ENCODE peak calls at places on chromosome 16, in five cellular contexts. One of them, this sample, is unnamed.

GRCh38 chr16:12449795-12450194 is 353.9 kb downstream of the CPPED1 start:
- DNase-seq in CD4-positive, CD25-positive, alpha-beta regulatory T cell: no peak
- DNase-seq in sigmoid colon: peak; percentile 12
- DNase-seq in heart left ventricle: no peak
- DNase-seq in colonic mucosa: no peak
- DNase-seq in this sample: no peak

GRCh38 chr16:67210069-67210937 is 11.4 kb downstream of the ELMO3 start:
- DNase-seq in CD4-positive, CD25-positive, alpha-beta regulatory T cell: no peak
- DNase-seq in sigmoid colon: no peak
- DNase-seq in heart left ventricle: no peak
- DNase-seq in colonic mucosa: no peak
- DNase-seq in this sample: no peak

GRCh38 chr16:89765292-89765810 is 44.0 kb downstream of the ZNF276 start:
- DNase-seq in CD4-positive, CD25-positive, alpha-beta regulatory T cell: peak; percentile 13
- DNase-seq in sigmoid colon: no peak
- DNase-seq in heart left ventricle: no peak
- DNase-seq in colonic mucosa: no peak
- DNase-seq in this sample: no peak

GRCh38 chr16:1877804-1878203 is 5.8 kb upstream of the MEIOB start:
- DNase-seq in CD4-positive, CD25-positive, alpha-beta regulatory T cell: no peak
- DNase-seq in sigmoid colon: peak; percentile 29
- DNase-seq in heart left ventricle: no peak
- DNase-seq in colonic mucosa: peak; percentile 57
- DNase-seq in this sample: no peak

GRCh38 chr16:20901441-20902112 is 1.0 kb downstream of the LYRM1 start:
- DNase-seq in CD4-positive, CD25-positive, alpha-beta regulatory T cell: no peak
- DNase-seq in sigmoid colon: peak; percentile 84
- DNase-seq in heart left ventricle: peak; percentile 69
- DNase-seq in colonic mucosa: peak; percentile 65
- DNase-seq in this sample: peak; percentile 50

GRCh38 chr16:54286330-54287017 is at the start of gene IRX3:
- DNase-seq in CD4-positive, CD25-positive, alpha-beta regulatory T cell: no peak
- DNase-seq in sigmoid colon: no peak
- DNase-seq in heart left ventricle: peak; percentile 94
- DNase-seq in colonic mucosa: no peak
- DNase-seq in this sample: peak; percentile 44

GRCh38 chr16:59950431-59950830 is 1216.3 kb upstream of the GOT2 start:
- DNase-seq in CD4-positive, CD25-positive, alpha-beta regulatory T cell: no peak
- DNase-seq in sigmoid colon: no peak
- DNase-seq in heart left ventricle: no peak
- DNase-seq in colonic mucosa: no peak
- DNase-seq in this sample: no peak

GRCh38 chr16:71498031-71498430 is 8.9 kb upstream of the ZNF19 start:
- DNase-seq in CD4-positive, CD25-positive, alpha-beta regulatory T cell: no peak
- DNase-seq in sigmoid colon: no peak
- DNase-seq in heart left ventricle: no peak
- DNase-seq in colonic mucosa: no peak
- DNase-seq in this sample: no peak

GRCh38 chr16:74607310-74607966 is 524 bp upstream of the GLG1 start:
- DNase-seq in CD4-positive, CD25-positive, alpha-beta regulatory T cell: no peak
- DNase-seq in sigmoid colon: no peak
- DNase-seq in heart left ventricle: no peak
- DNase-seq in colonic mucosa: no peak
- DNase-seq in this sample: no peak

GRCh38 chr16:20944861-20945390 is 44.4 kb downstream of the LYRM1 start:
- DNase-seq in CD4-positive, CD25-positive, alpha-beta regulatory T cell: peak; percentile 72
- DNase-seq in sigmoid colon: no peak
- DNase-seq in heart left ventricle: no peak
- DNase-seq in colonic mucosa: no peak
- DNase-seq in this sample: no peak

GRCh38 chr16:27568077-27568476 is 18.1 kb downstream of the KATNIP start:
- DNase-seq in CD4-positive, CD25-positive, alpha-beta regulatory T cell: no peak
- DNase-seq in sigmoid colon: no peak
- DNase-seq in heart left ventricle: no peak
- DNase-seq in colonic mucosa: no peak
- DNase-seq in this sample: no peak

GRCh38 chr16:26012376-26012775 is 320.6 kb downstream of the HS3ST4 start:
- DNase-seq in CD4-positive, CD25-positive, alpha-beta regulatory T cell: no peak
- DNase-seq in sigmoid colon: no peak
- DNase-seq in heart left ventricle: no peak
- DNase-seq in colonic mucosa: no peak
- DNase-seq in this sample: no peak

GRCh38 chr16:12239953-12240485 is 263.5 kb downstream of the SNX29 start:
- DNase-seq in CD4-positive, CD25-positive, alpha-beta regulatory T cell: no peak
- DNase-seq in sigmoid colon: no peak
- DNase-seq in heart left ventricle: no peak
- DNase-seq in colonic mucosa: no peak
- DNase-seq in this sample: no peak

GRCh38 chr16:77288222-77288621 is 89.0 kb downstream of the SYCE1L start:
- DNase-seq in CD4-positive, CD25-positive, alpha-beta regulatory T cell: no peak
- DNase-seq in sigmoid colon: no peak
- DNase-seq in heart left ventricle: no peak
- DNase-seq in colonic mucosa: no peak
- DNase-seq in this sample: no peak

GRCh38 chr16:86227801-86228200 is 282.5 kb upstream of the FOXF1 start:
- DNase-seq in CD4-positive, CD25-positive, alpha-beta regulatory T cell: no peak
- DNase-seq in sigmoid colon: no peak
- DNase-seq in heart left ventricle: no peak
- DNase-seq in colonic mucosa: no peak
- DNase-seq in this sample: no peak

GRCh38 chr16:58152246-58152868 is 23.2 kb upstream of the CFAP20 start:
- DNase-seq in CD4-positive, CD25-positive, alpha-beta regulatory T cell: no peak
- DNase-seq in sigmoid colon: no peak
- DNase-seq in heart left ventricle: no peak
- DNase-seq in colonic mucosa: no peak
- DNase-seq in this sample: no peak

GRCh38 chr16:89442990-89443726 is 47.2 kb downstream of the ANKRD11 start:
- DNase-seq in CD4-positive, CD25-positive, alpha-beta regulatory T cell: no peak
- DNase-seq in sigmoid colon: peak; percentile 77
- DNase-seq in heart left ventricle: peak; percentile 46
- DNase-seq in colonic mucosa: peak; percentile 82
- DNase-seq in this sample: peak; percentile 53

GRCh38 chr16:12289175-12290063 is 312.9 kb downstream of the SNX29 start:
- DNase-seq in CD4-positive, CD25-positive, alpha-beta regulatory T cell: no peak
- DNase-seq in sigmoid colon: no peak
- DNase-seq in heart left ventricle: no peak
- DNase-seq in colonic mucosa: peak; percentile 55
- DNase-seq in this sample: no peak

GRCh38 chr16:81601601-81602251 is 157.1 kb downstream of the CMIP start:
- DNase-seq in CD4-positive, CD25-positive, alpha-beta regulatory T cell: no peak
- DNase-seq in sigmoid colon: no peak
- DNase-seq in heart left ventricle: no peak
- DNase-seq in colonic mucosa: no peak
- DNase-seq in this sample: no peak

GRCh38 chr16:81778861-81779539 is at the start of gene PLCG2:
- DNase-seq in CD4-positive, CD25-positive, alpha-beta regulatory T cell: peak; percentile 62
- DNase-seq in sigmoid colon: peak; percentile 76
- DNase-seq in heart left ventricle: peak; percentile 69
- DNase-seq in colonic mucosa: peak; percentile 84
- DNase-seq in this sample: peak; percentile 67

GRCh38 chr16:87778476-87778829 is 12.7 kb upstream of the KLHDC4 start:
- DNase-seq in CD4-positive, CD25-positive, alpha-beta regulatory T cell: no peak
- DNase-seq in sigmoid colon: no peak
- DNase-seq in heart left ventricle: no peak
- DNase-seq in colonic mucosa: no peak
- DNase-seq in this sample: no peak
- H3K27ac ChIP-seq in CD4-positive, CD25-positive, alpha-beta regulatory T cell: no peak overlapping the region
- H3K27ac ChIP-seq in sigmoid colon: no peak overlapping the region
- H3K27ac ChIP-seq in heart left ventricle: no peak overlapping the region
- H3K27ac ChIP-seq in colonic mucosa: no peak overlapping the region
- H3K27ac ChIP-seq in this sample: no peak overlapping the region

GRCh38 chr16:31253642-31254045 is 6.1 kb upstream of the ITGAM start:
- DNase-seq in CD4-positive, CD25-positive, alpha-beta regulatory T cell: peak; percentile 90
- DNase-seq in sigmoid colon: no peak
- DNase-seq in heart left ventricle: peak; percentile 40
- DNase-seq in colonic mucosa: no peak
- DNase-seq in this sample: peak; percentile 60
- H3K4me3 ChIP-seq in CD4-positive, CD25-positive, alpha-beta regulatory T cell: no peak overlapping the region
- H3K4me3 ChIP-seq in sigmoid colon: no peak overlapping the region
- H3K4me3 ChIP-seq in heart left ventricle: no peak overlapping the region
- H3K4me3 ChIP-seq in colonic mucosa: no peak overlapping the region
- H3K4me3 ChIP-seq in this sample: no peak overlapping the region

GRCh38 chr16:84638195-84638806 is 10.0 kb upstream of the KLHL36 start:
- DNase-seq in CD4-positive, CD25-positive, alpha-beta regulatory T cell: no peak
- DNase-seq in sigmoid colon: no peak
- DNase-seq in heart left ventricle: no peak
- DNase-seq in colonic mucosa: no peak
- DNase-seq in this sample: no peak
- H3K27ac ChIP-seq in CD4-positive, CD25-positive, alpha-beta regulatory T cell: no peak overlapping the region
- H3K27ac ChIP-seq in sigmoid colon: no peak overlapping the region
- H3K27ac ChIP-seq in heart left ventricle: no peak overlapping the region
- H3K27ac ChIP-seq in colonic mucosa: no peak overlapping the region
- H3K27ac ChIP-seq in this sample: no peak overlapping the region

GRCh38 chr16:50305441-50306061 is 39.2 kb downstream of the ADCY7 start:
- DNase-seq in CD4-positive, CD25-positive, alpha-beta regulatory T cell: no peak
- DNase-seq in sigmoid colon: peak; percentile 63
- DNase-seq in heart left ventricle: peak; percentile 22
- DNase-seq in colonic mucosa: no peak
- DNase-seq in this sample: no peak

GRCh38 chr16:50303041-50303604 is 36.8 kb downstream of the ADCY7 start:
- DNase-seq in CD4-positive, CD25-positive, alpha-beta regulatory T cell: no peak
- DNase-seq in sigmoid colon: peak; percentile 50
- DNase-seq in heart left ventricle: no peak
- DNase-seq in colonic mucosa: no peak
- DNase-seq in this sample: peak; percentile 1

GRCh38 chr16:50304467-50305440 is 38.4 kb downstream of the ADCY7 start:
- DNase-seq in CD4-positive, CD25-positive, alpha-beta regulatory T cell: no peak
- DNase-seq in sigmoid colon: peak; percentile 61
- DNase-seq in heart left ventricle: peak; percentile 10
- DNase-seq in colonic mucosa: no peak
- DNase-seq in this sample: no peak

GRCh38 chr16:50302472-50303005 is 36.2 kb downstream of the ADCY7 start:
- DNase-seq in CD4-positive, CD25-positive, alpha-beta regulatory T cell: no peak
- DNase-seq in sigmoid colon: peak; percentile 27
- DNase-seq in heart left ventricle: no peak
- DNase-seq in colonic mucosa: no peak
- DNase-seq in this sample: no peak

GRCh38 chr16:50303605-50304466 is 37.5 kb downstream of the ADCY7 start:
- DNase-seq in CD4-positive, CD25-positive, alpha-beta regulatory T cell: no peak
- DNase-seq in sigmoid colon: peak; percentile 64
- DNase-seq in heart left ventricle: peak; percentile 2
- DNase-seq in colonic mucosa: no peak
- DNase-seq in this sample: peak; percentile 9
- H3K4me3 ChIP-seq in CD4-positive, CD25-positive, alpha-beta regulatory T cell: no peak overlapping the region
- H3K4me3 ChIP-seq in sigmoid colon: no peak overlapping the region
- H3K4me3 ChIP-seq in heart left ventricle: no peak overlapping the region
- H3K4me3 ChIP-seq in colonic mucosa: no peak overlapping the region
- H3K4me3 ChIP-seq in this sample: no peak overlapping the region

GRCh38 chr16:22183335-22183734 is 21.0 kb downstream of the SDR42E2 start:
- DNase-seq in CD4-positive, CD25-positive, alpha-beta regulatory T cell: no peak
- DNase-seq in sigmoid colon: no peak
- DNase-seq in heart left ventricle: no peak
- DNase-seq in colonic mucosa: no peak
- DNase-seq in this sample: no peak
- H3K27ac ChIP-seq in CD4-positive, CD25-positive, alpha-beta regulatory T cell: no peak overlapping the region
- H3K27ac ChIP-seq in sigmoid colon: no peak overlapping the region
- H3K27ac ChIP-seq in heart left ventricle: no peak overlapping the region
- H3K27ac ChIP-seq in colonic mucosa: no peak overlapping the region
- H3K27ac ChIP-seq in this sample: no peak overlapping the region

GRCh38 chr16:15855704-15856003 is 1.2 kb downstream of the MYH11 start:
- DNase-seq in CD4-positive, CD25-positive, alpha-beta regulatory T cell: no peak
- DNase-seq in sigmoid colon: no peak
- DNase-seq in heart left ventricle: no peak
- DNase-seq in colonic mucosa: no peak
- DNase-seq in this sample: no peak
- H3K4me3 ChIP-seq in CD4-positive, CD25-positive, alpha-beta regulatory T cell: no peak overlapping the region
- H3K4me3 ChIP-seq in sigmoid colon: peak overlapping the region; percentile 69
- H3K4me3 ChIP-seq in heart left ventricle: peak overlapping the region; percentile 48
- H3K4me3 ChIP-seq in colonic mucosa: peak overlapping the region; percentile 24
- H3K4me3 ChIP-seq in this sample: no peak overlapping the region

DNA sequence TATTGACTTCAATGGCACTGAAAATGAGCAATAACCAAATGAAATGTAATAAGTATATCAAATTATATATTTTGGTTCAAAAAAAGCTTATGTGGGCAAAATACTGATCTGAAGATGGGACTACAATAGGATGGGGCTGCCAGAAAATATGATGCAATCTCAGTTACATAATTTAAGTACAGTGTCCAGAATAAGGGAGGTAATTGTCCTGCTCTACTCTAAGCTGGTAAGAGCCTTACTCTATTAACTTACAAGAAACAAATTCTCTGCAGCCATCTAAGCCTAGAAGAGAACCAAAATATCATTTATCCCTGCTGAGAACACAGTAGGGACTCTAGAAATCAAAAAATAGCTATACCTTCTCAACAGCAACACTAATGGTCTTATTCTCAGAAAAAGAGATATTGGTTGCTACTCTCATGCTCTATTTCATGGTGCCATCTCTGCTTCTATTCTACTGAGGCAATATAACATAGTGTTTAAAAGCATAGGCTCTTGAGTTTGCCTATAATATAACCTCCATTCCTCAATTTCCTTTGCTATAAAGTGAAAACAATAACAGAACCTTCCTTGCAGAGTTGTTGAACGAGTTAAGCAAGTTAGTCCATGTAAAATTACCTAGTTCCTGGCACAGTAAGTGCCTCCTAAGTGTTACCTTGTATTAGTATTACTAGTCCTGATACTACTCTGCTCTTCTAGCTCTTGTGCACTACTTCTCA is 19.9 kb downstream of the NQO1 start:
- DNase-seq in CD4-positive, CD25-positive, alpha-beta regulatory T cell: no peak
- DNase-seq in sigmoid colon: no peak
- DNase-seq in heart left ventricle: no peak
- DNase-seq in colonic mucosa: no peak
- DNase-seq in this sample: no peak
- H3K27ac ChIP-seq in CD4-positive, CD25-positive, alpha-beta regulatory T cell: no peak overlapping the region
- H3K27ac ChIP-seq in sigmoid colon: no peak overlapping the region
- H3K27ac ChIP-seq in heart left ventricle: no peak overlapping the region
- H3K27ac ChIP-seq in colonic mucosa: no peak overlapping the region
- H3K27ac ChIP-seq in this sample: no peak overlapping the region

GRCh38 chr16:16833165-16833564 is 454.2 kb downstream of the NPIPA7 start:
- DNase-seq in CD4-positive, CD25-positive, alpha-beta regulatory T cell: no peak
- DNase-seq in sigmoid colon: no peak
- DNase-seq in heart left ventricle: no peak
- DNase-seq in colonic mucosa: no peak
- DNase-seq in this sample: no peak
- H3K4me3 ChIP-seq in CD4-positive, CD25-positive, alpha-beta regulatory T cell: no peak overlapping the region
- H3K4me3 ChIP-seq in sigmoid colon: no peak overlapping the region
- H3K4me3 ChIP-seq in heart left ventricle: no peak overlapping the region
- H3K4me3 ChIP-seq in colonic mucosa: no peak overlapping the region
- H3K4me3 ChIP-seq in this sample: no peak overlapping the region

DNA sequence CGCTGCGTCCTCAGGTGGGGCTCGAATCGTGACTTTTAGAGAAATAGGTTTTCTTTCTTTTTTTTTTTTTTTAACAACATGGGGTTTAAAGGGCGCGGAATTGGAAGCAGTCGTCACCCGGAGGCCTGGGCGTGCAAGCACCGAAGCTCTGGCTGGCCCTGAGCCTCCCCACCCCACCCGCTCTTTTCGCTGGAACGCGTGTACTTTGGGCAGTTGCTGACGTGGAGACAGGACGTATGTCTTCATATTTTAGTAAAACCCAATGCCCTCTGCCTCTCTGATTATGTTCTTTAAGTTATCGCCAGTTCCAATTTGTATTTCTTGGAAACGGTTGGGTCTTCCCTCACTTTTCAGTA is 552 bp upstream of the C16orf95 start:
- DNase-seq in CD4-positive, CD25-positive, alpha-beta regulatory T cell: peak; percentile 75
- DNase-seq in sigmoid colon: peak; percentile 84
- DNase-seq in heart left ventricle: peak; percentile 56
- DNase-seq in colonic mucosa: peak; percentile 66
- DNase-seq in this sample: peak; percentile 67
- H3K27ac ChIP-seq in CD4-positive, CD25-positive, alpha-beta regulatory T cell: peak overlapping the region; percentile 82
- H3K27ac ChIP-seq in sigmoid colon: peak overlapping the region; percentile 92
- H3K27ac ChIP-seq in heart left ventricle: peak overlapping the region; percentile 86
- H3K27ac ChIP-seq in colonic mucosa: peak overlapping the region; percentile 92
- H3K27ac ChIP-seq in this sample: peak overlapping the region; percentile 92

GRCh38 chr16:19882641-19883040 is 2.0 kb downstream of the GPRC5B start:
- DNase-seq in CD4-positive, CD25-positive, alpha-beta regulatory T cell: no peak
- DNase-seq in sigmoid colon: no peak
- DNase-seq in heart left ventricle: no peak
- DNase-seq in colonic mucosa: no peak
- DNase-seq in this sample: no peak
- H3K4me3 ChIP-seq in CD4-positive, CD25-positive, alpha-beta regulatory T cell: no peak overlapping the region
- H3K4me3 ChIP-seq in sigmoid colon: peak overlapping the region; percentile 67
- H3K4me3 ChIP-seq in heart left ventricle: peak overlapping the region; percentile 84
- H3K4me3 ChIP-seq in colonic mucosa: no peak overlapping the region
- H3K4me3 ChIP-seq in this sample: no peak overlapping the region

This sample was measured in body of pancreas.